ENCODE peak calls at places on chromosomes 6 and 20, in eight cellular contexts. E, Z, S, P, V, A, U and X are unnamed samples.

GRCh38 chr20:1830240-1830639 is 65.0 kb upstream of the SIRPA start:
- DNase-seq in A (peak; percentile 80), U (no peak), Z (peak; percentile 97), V (peak; percentile 26), E (peak; percentile 100), P (no peak), S (no peak), X (no peak)

GRCh38 chr6:13286185-13286584 is 42.2 kb downstream of the TBC1D7 start:
- DNase-seq in V (no peak), A (no peak), S (no peak), U (no peak), Z (no peak), P (no peak), E (no peak), X (no peak)

GRCh38 chr6:138957484-138957883 is 30.6 kb downstream of the REPS1 start:
- DNase-seq in S (no peak), U (no peak), P (no peak), Z (no peak), A (no peak), E (peak; percentile 77), V (no peak), X (no peak)

GRCh38 chr6:26159417-26160273 is 72.4 kb downstream of the HFE start:
- DNase-seq in A (no peak), Z (no peak), S (no peak), P (no peak), E (peak; percentile 59), U (no peak), V (no peak), X (peak; percentile 35)

GRCh38 chr6:34234667-34235604 is 1.7 kb upstream of the HMGA1 start:
- DNase-seq in V (peak; percentile 93), A (peak; percentile 31), E (no peak), Z (no peak), P (no peak), U (peak; percentile 22), S (no peak), X (no peak)

GRCh38 chr20:57871237-57871632 is 161.4 kb upstream of the PMEPA1 start:
- DNase-seq in E (no peak), U (no peak), V (no peak), Z (no peak), A (no peak), S (no peak), P (no peak), X (no peak)

GRCh38 chr20:53827996-53828672 is 234.5 kb upstream of the ZNF217 start:
- DNase-seq in P (no peak), U (no peak), Z (no peak), S (no peak), A (peak; percentile 19), E (peak; percentile 92), V (no peak), X (peak; percentile 57)

GRCh38 chr6:166955121-166955864 is 1.1 kb downstream of the RNASET2 start:
- DNase-seq in A (no peak), V (peak; percentile 32), Z (no peak), U (peak; percentile 56), P (peak; percentile 49), S (no peak), E (no peak), X (peak; percentile 24)

GRCh38 chr6:127120787-127121636 is 2.5 kb downstream of the RSPO3 start:
- DNase-seq in P (peak; percentile 68), V (peak; percentile 88), U (peak; percentile 24), E (peak; percentile 91), S (peak; percentile 23), A (peak; percentile 58), Z (peak; percentile 49), X (peak; percentile 90)

GRCh38 chr6:127119361-127120108 is 1.1 kb downstream of the RSPO3 start:
- DNase-seq in E (peak; percentile 69), S (no peak), Z (no peak), V (peak; percentile 42), A (no peak), U (no peak), P (peak; percentile 25), X (no peak)

GRCh38 chr6:127121637-127121960 is 3.1 kb downstream of the RSPO3 start:
- DNase-seq in A (no peak), P (no peak), Z (no peak), U (no peak), V (no peak), S (no peak), E (no peak), X (no peak)

GRCh38 chr6:127118505-127119360 is at the start of gene RSPO3:
- DNase-seq in E (peak; percentile 71), P (peak; percentile 25), S (no peak), V (peak; percentile 74), Z (no peak), U (no peak), A (no peak), X (peak; percentile 55)

DNA sequence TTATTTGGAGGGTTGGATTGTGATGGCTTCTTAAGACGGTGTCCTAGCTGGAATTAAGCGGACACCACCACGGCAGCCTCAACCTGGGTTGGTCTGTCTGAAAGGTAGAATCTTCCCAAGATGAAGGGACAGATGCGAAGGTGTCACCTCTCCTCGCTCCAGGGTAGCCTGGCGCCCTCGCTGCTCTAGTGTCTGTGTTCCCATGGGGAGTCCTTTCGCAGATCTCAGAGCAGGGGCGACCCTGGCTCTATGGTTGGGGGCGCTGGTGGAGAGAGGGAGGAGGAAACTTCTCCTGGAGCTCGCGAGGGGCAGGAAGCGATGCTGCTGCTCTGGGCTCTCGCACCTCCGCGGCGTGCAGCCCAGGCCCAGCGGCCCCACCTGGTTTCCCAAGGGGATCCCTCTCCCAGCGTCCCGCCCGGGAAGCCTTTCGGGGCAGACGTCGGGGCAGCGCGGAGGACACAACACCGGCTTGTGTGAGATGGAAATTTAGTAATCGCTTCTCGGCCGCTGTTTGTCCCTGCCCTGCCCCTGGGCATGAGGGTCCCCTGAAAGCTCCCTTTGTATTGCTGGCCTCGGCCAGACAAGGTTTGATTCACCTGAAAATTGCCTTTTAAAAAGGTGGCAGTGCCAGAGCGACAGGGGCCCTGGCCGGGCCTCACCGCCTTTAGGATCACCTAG is 1.8 kb downstream of the RSPO3 start:
- DNase-seq in Z (no peak), E (no peak), A (peak; percentile 5), U (no peak), S (no peak), V (no peak), P (no peak), X (no peak)
- H3K4me3 ChIP-seq in Z (no peak overlapping the region), E (peak overlapping the region; percentile 77), A (peak overlapping the region; percentile 59), U (no peak overlapping the region), S (no peak overlapping the region), V (peak overlapping the region; percentile 79), P (peak overlapping the region; percentile 60), X (no peak overlapping the region)

GRCh38 chr6:153083869-153084268 is 47.2 kb downstream of the RGS17 start:
- DNase-seq in U (no peak), V (no peak), A (no peak), Z (no peak), P (no peak), S (no peak), E (no peak), X (no peak)

GRCh38 chr6:153084393-153084792 is 46.7 kb downstream of the RGS17 start:
- DNase-seq in S (no peak), V (no peak), Z (no peak), E (peak; percentile 73), P (no peak), A (no peak), U (no peak), X (no peak)

GRCh38 chr6:153085239-153085638 is 45.8 kb downstream of the RGS17 start:
- DNase-seq in Z (no peak), U (no peak), P (no peak), A (no peak), V (no peak), E (no peak), S (no peak), X (no peak)

GRCh38 chr6:153086225-153086990 is 44.7 kb downstream of the RGS17 start:
- DNase-seq in P (no peak), U (no peak), E (no peak), V (no peak), A (no peak), Z (no peak), S (no peak), X (no peak)

DNA sequence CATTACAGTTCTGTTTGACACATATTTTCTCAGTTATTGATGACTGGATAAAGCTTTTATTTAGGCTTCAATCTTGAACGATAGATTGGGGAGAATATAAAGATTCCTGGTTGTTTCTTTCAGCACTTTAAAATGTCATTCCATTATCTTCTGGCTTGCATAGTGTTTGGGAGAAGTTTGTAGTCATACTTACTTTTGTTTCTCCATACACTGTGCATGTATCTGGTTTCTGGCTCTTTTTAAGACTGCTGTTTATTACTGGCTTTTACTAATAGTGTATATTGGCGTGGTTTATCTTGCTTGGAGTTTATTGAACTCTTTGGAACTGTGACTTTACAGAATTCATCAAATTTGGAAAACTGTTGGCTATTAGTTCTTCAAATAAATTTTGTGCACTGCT is 49.2 kb downstream of the RGS17 start:
- DNase-seq in E (no peak), Z (no peak), S (no peak), U (no peak), V (no peak), P (no peak), A (no peak), X (no peak)
- H3K27me3 ChIP-seq in E (no peaks in the 10 kb centered on the region), Z (no peaks in the 10 kb centered on the region), S (no peaks in the 10 kb centered on the region), U (no peaks in the 10 kb centered on the region), V (no peaks in the 10 kb centered on the region), P (no peaks in the 10 kb centered on the region), A (no peaks in the 10 kb centered on the region), X (no peaks in the 10 kb centered on the region)

GRCh38 chr20:63568170-63568981 is 5.7 kb downstream of the HELZ2 start:
- DNase-seq in P (no peak), S (no peak), Z (no peak), V (no peak), U (no peak), A (no peak), E (no peak), X (no peak)

GRCh38 chr20:63568986-63569949 is 4.8 kb downstream of the HELZ2 start:
- DNase-seq in S (no peak), E (no peak), V (no peak), U (no peak), Z (no peak), A (no peak), P (no peak), X (no peak)

GRCh38 chr20:63572071-63572787 is 1.8 kb downstream of the HELZ2 start:
- DNase-seq in A (no peak), V (no peak), Z (no peak), E (no peak), S (no peak), P (no peak), U (no peak), X (no peak)

GRCh38 chr20:63572788-63573738 is 976 bp downstream of the HELZ2 start:
- DNase-seq in E (peak; percentile 38), Z (no peak), V (no peak), A (no peak), S (no peak), P (no peak), U (no peak), X (no peak)

DNA sequence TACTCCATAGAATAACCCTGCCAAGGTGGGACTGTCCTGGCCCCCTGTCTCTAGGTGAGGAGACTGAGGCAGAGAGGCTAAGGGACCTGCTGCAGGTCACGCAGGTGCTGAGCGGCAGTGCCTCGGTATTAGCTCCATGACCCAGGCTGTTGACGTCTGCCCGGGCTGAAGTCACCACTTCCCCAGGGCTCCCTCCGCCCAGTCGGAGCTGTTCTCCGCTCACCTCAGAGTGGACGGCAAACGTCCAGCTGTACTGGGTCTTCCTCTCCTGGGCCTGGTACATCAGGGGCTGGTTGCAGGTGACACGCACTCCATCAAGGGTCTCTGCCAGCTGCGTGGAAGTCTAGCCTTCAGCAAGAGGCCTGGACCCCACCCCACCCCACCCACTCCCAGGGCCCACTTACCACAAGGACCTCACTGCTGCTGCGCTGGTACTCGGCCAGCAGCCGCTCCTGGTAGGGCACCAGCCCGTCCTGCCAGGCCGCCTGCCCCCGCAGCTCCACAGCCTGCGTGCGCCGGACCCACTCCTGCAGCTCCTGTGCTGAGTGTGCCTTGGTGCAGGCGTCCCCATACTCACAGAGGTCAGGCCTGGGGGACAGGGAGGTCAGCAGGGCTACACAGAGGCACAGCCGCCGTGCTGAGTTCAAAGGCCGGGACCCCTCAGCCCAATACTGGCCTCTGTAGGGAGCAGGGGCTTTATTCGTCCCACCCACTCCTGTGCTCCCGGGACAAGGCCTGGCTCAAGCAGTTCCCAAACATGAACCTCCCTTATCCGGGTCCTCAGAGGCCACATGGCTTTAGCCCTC is 3.6 kb downstream of the HELZ2 start:
- DNase-seq in P (no peak), U (no peak), E (no peak), V (no peak), Z (no peak), A (no peak), S (no peak), X (no peak)
- H3K4me1 ChIP-seq in P (peaks cover 43% of the 10 kb centered on the region), U (peaks cover 45% of the 10 kb centered on the region), E (peaks cover 5% of the 10 kb centered on the region), V (no peaks in the 10 kb centered on the region), Z (peaks cover 12% of the 10 kb centered on the region), A (peaks cover 9% of the 10 kb centered on the region), S (peaks cover 42% of the 10 kb centered on the region), X (peaks cover 3% of the 10 kb centered on the region)

GRCh38 chr6:21309791-21310190 is 283.8 kb upstream of the SOX4 start:
- DNase-seq in A (no peak), Z (no peak), V (no peak), S (no peak), E (no peak), P (no peak), U (no peak), X (no peak)
- H3K4me3 ChIP-seq in A (no peak overlapping the region), Z (no peak overlapping the region), V (no peak overlapping the region), S (no peak overlapping the region), E (no peak overlapping the region), P (no peak overlapping the region), U (no peak overlapping the region), X (no peak overlapping the region)